ENCODE peak calls at places on chromosomes 3 and 15, in five cellular contexts. U is NB4, I is fibroblast of mammary gland, O is HFF-Myc, G is brain microvascular endothelial cell. J is an unnamed sample.

GRCh38 chr3:171056528-171056927 is 30.0 kb upstream of the SLC2A2 start:
- DNase-seq in U (no peak), I (peak), O (no peak), G (peak), J (peak)

GRCh38 chr3:182986021-182986420 is 5.7 kb upstream of the DCUN1D1 start:
- DNase-seq in U (no peak), I (no peak), O (no peak), G (no peak), J (no peak)

GRCh38 chr15:38551720-38552627 is 12.6 kb downstream of the RASGRP1 start:
- DNase-seq in U (no peak), I (no peak), O (no peak), G (no peak), J (no peak)

GRCh38 chr3:158106773-158107461 is 697 bp upstream of the SHOX2 start:
- DNase-seq in U (no peak), I (peak), O (no peak), G (no peak), J (no peak)

GRCh38 chr15:65355173-65355982 is 22.4 kb downstream of the IGDCC3 start:
- DNase-seq in U (no peak), I (no peak), O (no peak), G (no peak), J (no peak)

GRCh38 chr3:62095756-62096155 is 277.6 kb downstream of the FEZF2 start:
- DNase-seq in U (no peak), I (no peak), O (no peak), G (peak), J (no peak)

GRCh38 chr15:100198442-100198841 is 143.3 kb downstream of the ADAMTS17 start:
- DNase-seq in U (no peak), I (no peak), O (no peak), G (no peak), J (no peak)

GRCh38 chr3:153980252-153980590 is 141.0 kb upstream of the ARHGEF26 start:
- DNase-seq in U (no peak), I (no peak), O (no peak), G (no peak), J (no peak)

GRCh38 chr3:151404316-151404715 is 19.8 kb upstream of the P2RY12 start:
- DNase-seq in U (peak), I (peak), O (peak), G (no peak), J (peak)

GRCh38 chr3:38843898-38844297 is 27.9 kb upstream of the SCN10A start:
- DNase-seq in U (peak), I (peak), O (peak), G (peak), J (peak)

GRCh38 chr3:71493372-71493771 is 90.2 kb downstream of the FOXP1 start:
- DNase-seq in U (no peak), I (no peak), O (no peak), G (no peak), J (no peak)

GRCh38 chr3:129432036-129432435 is 3.6 kb upstream of the EFCAB12 start:
- DNase-seq in U (no peak), I (no peak), O (no peak), G (no peak), J (no peak)

GRCh38 chr3:109532257-109533216 is 195.2 kb upstream of the DPPA4 start:
- DNase-seq in U (peak), I (peak), O (peak), G (peak), J (peak)

GRCh38 chr3:110198717-110199587 is 861.6 kb upstream of the DPPA4 start:
- DNase-seq in U (no peak), I (no peak), O (no peak), G (no peak), J (no peak)

GRCh38 chr3:124492824-124493223 is 237.4 kb upstream of the UMPS start:
- DNase-seq in U (peak), I (peak), O (no peak), G (no peak), J (peak)

GRCh38 chr15:49901867-49902775 is 216.9 kb downstream of the ATP8B4 start:
- DNase-seq in U (no peak), I (peak), O (no peak), G (peak), J (peak)

GRCh38 chr15:49900036-49900435 is 219.0 kb downstream of the ATP8B4 start:
- DNase-seq in U (no peak), I (no peak), O (no peak), G (no peak), J (no peak)

GRCh38 chr15:49900836-49901235 is 218.2 kb downstream of the ATP8B4 start:
- DNase-seq in U (no peak), I (no peak), O (no peak), G (no peak), J (no peak)

GRCh38 chr15:49904296-49904695 is 214.7 kb downstream of the ATP8B4 start:
- DNase-seq in U (no peak), I (no peak), O (no peak), G (no peak), J (no peak)

GRCh38 chr15:49902791-49903481 is 216.1 kb downstream of the ATP8B4 start:
- DNase-seq in U (no peak), I (peak), O (no peak), G (peak), J (peak)
- H3K4me3 ChIP-seq in U (no peak), I (no peak), O (no peak), G (no peak), J (no peak)

DNA sequence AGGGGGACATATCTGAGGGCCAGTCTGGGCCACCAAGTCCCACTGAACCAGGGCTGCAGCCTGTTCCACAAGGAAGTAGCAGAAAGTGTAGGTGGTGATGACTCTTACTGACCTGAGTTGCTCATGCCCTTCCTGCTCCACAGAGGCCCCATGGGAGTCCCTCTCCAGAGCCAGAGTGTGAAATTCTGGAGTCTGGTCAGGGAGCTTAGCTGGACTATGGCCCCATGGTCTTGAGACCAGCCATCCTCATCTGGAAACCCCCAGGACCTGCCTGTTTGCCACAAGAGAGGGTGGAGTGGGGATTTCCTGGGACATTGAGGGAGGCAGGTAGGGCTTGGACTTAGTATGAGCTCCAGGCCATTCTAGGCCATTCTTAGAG is 3.0 kb downstream of the SPINT1 start:
- DNase-seq in U (peak), I (no peak), O (no peak), G (no peak), J (no peak)
- H3K4me3 ChIP-seq in U (no peak), I (no peak), O (no peak), G (no peak), J (no peak)

DNA sequence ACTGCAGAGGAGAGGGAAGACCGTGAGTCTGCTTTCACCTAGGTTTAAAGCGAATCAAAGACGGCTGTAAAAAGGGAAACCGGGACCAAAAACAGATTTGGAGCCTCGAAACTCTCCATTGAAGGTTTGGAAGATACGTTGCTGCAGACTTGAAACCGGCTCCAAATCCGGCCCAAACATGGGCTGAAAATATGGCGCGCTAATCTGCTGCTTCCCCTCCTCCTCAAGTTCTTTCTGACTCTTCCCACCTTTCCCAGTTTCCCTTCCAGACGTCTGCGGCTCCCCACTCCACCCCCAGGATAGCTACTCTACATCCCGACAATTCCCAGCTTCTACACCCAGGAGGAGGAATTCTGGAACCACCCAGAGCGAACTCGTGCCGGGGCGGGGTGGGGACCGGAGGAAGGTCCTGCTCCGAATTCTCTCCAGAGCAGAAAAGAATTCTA is 8.7 kb downstream of the EOMES start:
- DNase-seq in U (no peak), I (no peak), O (no peak), G (no peak), J (no peak)
- H3K4me3 ChIP-seq in U (no peak), I (peak), O (peak), G (peak), J (peak)

GRCh38 chr3:33134026-33134625 is 20.3 kb downstream of the CRTAP start:
- DNase-seq in U (no peak), I (peak), O (no peak), G (peak), J (no peak)

GRCh38 chr3:33128706-33129105 is 14.9 kb downstream of the CRTAP start:
- DNase-seq in U (no peak), I (peak), O (no peak), G (no peak), J (no peak)

GRCh38 chr3:33130144-33130543 is 16.3 kb downstream of the CRTAP start:
- DNase-seq in U (no peak), I (no peak), O (no peak), G (peak), J (no peak)

GRCh38 chr3:33131328-33132018 is 17.7 kb downstream of the CRTAP start:
- DNase-seq in U (peak), I (peak), O (no peak), G (peak), J (peak)

GRCh38 chr3:33132019-33132360 is 18.2 kb downstream of the CRTAP start:
- DNase-seq in U (no peak), I (no peak), O (no peak), G (no peak), J (no peak)
- H3K4me3 ChIP-seq in U (no peak), I (no peak), O (no peak), G (no peak), J (no peak)

GRCh38 chr3:14602006-14602803 is 49.4 kb upstream of the CCDC174 start:
- DNase-seq in U (no peak), I (no peak), O (no peak), G (no peak), J (no peak)
- H3K4me3 ChIP-seq in U (no peak), I (no peak), O (no peak), G (no peak), J (no peak)

DNA sequence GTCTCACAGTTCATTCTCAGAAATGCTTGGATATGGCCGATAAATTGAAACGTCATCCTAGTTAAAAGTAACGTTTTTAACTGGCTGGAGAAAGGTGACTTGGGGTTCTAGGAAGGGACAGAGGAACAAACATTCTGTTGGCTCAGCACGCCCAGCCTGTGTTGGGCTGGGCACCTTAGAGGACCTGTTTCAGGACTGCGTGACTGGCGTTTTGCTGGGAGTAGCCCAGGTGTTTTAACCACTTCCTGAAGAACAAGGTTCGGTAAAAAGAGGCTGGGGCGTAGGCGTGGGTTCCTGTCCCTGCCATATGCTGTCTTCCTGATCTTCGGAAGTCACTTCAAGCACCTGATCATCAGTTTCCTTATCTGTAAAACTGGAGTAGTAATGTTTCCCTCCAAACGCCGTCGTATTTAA is 1.1 kb upstream of the TLNRD1 start:
- DNase-seq in U (peak), I (no peak), O (no peak), G (no peak), J (no peak)
- H3K4me3 ChIP-seq in U (peak), I (peak), O (peak), G (peak), J (no peak)

GRCh38 chr3:183991403-183991802 is 26.3 kb downstream of the ABCC5 start:
- DNase-seq in U (no peak), I (no peak), O (no peak), G (no peak), J (no peak)
- H3K4me3 ChIP-seq in U (no peak), I (no peak), O (no peak), G (no peak), J (no peak)

DNA sequence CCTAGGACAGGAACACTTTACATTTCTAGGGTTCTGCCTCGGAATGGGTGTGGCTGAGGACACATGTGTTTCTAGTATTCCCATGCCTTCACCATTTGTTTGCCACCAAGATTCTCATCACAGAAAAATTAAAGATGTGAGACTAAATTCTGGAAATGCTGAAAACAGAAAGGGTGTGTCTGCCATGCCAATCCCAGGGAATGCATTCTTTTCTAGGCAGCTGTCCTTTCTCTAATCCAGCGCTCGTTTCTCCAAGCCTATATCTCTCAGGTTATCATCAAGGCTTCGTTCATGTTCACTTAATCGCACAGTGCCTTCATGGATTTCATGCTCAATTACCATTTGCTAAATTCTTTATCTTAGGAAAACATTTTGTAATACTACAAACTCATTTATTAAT is 1208.4 kb downstream of the OTOL1 start:
- DNase-seq in U (no peak), I (no peak), O (no peak), G (no peak), J (no peak)
- H3K4me3 ChIP-seq in U (no peak), I (no peak), O (no peak), G (no peak), J (no peak)

J was measured in cardiac fibroblast.